ENCODE peak calls at places on chromosomes 12 and 14, in ten cellular contexts. D is CD8-positive, alpha-beta T cell; R is HT-29; O is AG08395; L is neuronal stem cell; E is T-helper 1 cell; V is lower lobe of right lung; F is ovary; J is NCI-H1417; W is gastrocnemius medialis. A is an unnamed sample.

GRCh38 chr12:89707992-89708792 is 446 bp downstream of the ATP2B1 start:
- DNase-seq in D (peak), R (peak), O (peak), L (no peak), E (no peak), V (peak), F (peak), J (peak), W (peak), A (no peak)

GRCh38 chr14:22388669-22389625 is 200.1 kb downstream of the DAD1 start:
- DNase-seq in D (no peak), R (peak), O (peak), L (no peak), E (no peak), V (no peak), F (no peak), J (no peak), W (no peak), A (no peak)

GRCh38 chr12:81692008-81692407 is 67.1 kb downstream of the PPFIA2 start:
- DNase-seq in D (no peak), R (no peak), O (no peak), L (no peak), E (no peak), V (no peak), F (no peak), J (no peak), W (no peak), A (no peak)

GRCh38 chr14:36268957-36269734 is 51.3 kb downstream of the MBIP start:
- DNase-seq in D (no peak), R (no peak), O (no peak), L (peak), E (no peak), V (peak), F (no peak), J (peak), W (no peak), A (no peak)

GRCh38 chr14:43540948-43541347 is 966.1 kb downstream of the FSCB start:
- DNase-seq in D (no peak), R (peak), O (no peak), L (no peak), E (no peak), V (no peak), F (no peak), J (no peak), W (no peak), A (no peak)

GRCh38 chr14:72943876-72944430 is 17.7 kb downstream of the DCAF4 start:
- DNase-seq in D (no peak), R (no peak), O (no peak), L (no peak), E (no peak), V (no peak), F (no peak), J (no peak), W (no peak), A (no peak)

GRCh38 chr12:112122823-112123690 is 2.3 kb upstream of the TRAFD1 start:
- DNase-seq in D (no peak), R (no peak), O (no peak), L (no peak), E (no peak), V (no peak), F (no peak), J (no peak), W (no peak), A (peak)

GRCh38 chr12:109617496-109617895 is 43.9 kb downstream of the MVK start:
- DNase-seq in D (no peak), R (no peak), O (no peak), L (no peak), E (no peak), V (no peak), F (no peak), J (no peak), W (no peak), A (no peak)

GRCh38 chr12:118359541-118359915 is 13.2 kb downstream of the TAOK3 start:
- DNase-seq in D (peak), R (no peak), O (no peak), L (no peak), E (no peak), V (no peak), F (no peak), J (no peak), W (no peak), A (no peak)

GRCh38 chr12:120229583-120230325 is 28.8 kb upstream of the RPLP0 start:
- DNase-seq in D (no peak), R (peak), O (no peak), L (no peak), E (no peak), V (peak), F (no peak), J (no peak), W (no peak), A (no peak)

GRCh38 chr14:93331375-93332031 is 1.3 kb downstream of the BTBD7 start:
- DNase-seq in D (no peak), R (peak), O (no peak), L (no peak), E (no peak), V (peak), F (peak), J (no peak), W (no peak), A (no peak)

GRCh38 chr12:105382771-105383632 is 52.5 kb downstream of the C12orf75 start:
- DNase-seq in D (no peak), R (peak), O (peak), L (peak), E (no peak), V (no peak), F (no peak), J (peak), W (no peak), A (peak)

GRCh38 chr12:53159195-53159834 is 21.2 kb upstream of the ZNF740 start:
- DNase-seq in D (peak), R (peak), O (peak), L (peak), E (peak), V (peak), F (peak), J (peak), W (peak), A (peak)

GRCh38 chr12:69555461-69555860 is 29.8 kb upstream of the CCT2 start:
- DNase-seq in D (no peak), R (no peak), O (peak), L (no peak), E (no peak), V (no peak), F (no peak), J (no peak), W (no peak), A (peak)